ENCODE peak calls at places on chromosome 10, in ten cellular contexts. One of them, this sample, is unnamed.
A peak's percentile ranks its signal among the peaks of the same experiment; 100 is the strongest.

GRCh38 chr10:110326351-110327032 is 21.8 kb upstream of the SMNDC1 start:
- DNase-seq in fibroblast of lung: peak; percentile 82
- DNase-seq in K562: no peak
- DNase-seq in A549: no peak
- DNase-seq in stomach: no peak
- DNase-seq in adrenal gland: no peak
- DNase-seq in AG04450: peak; percentile 59
- DNase-seq in spleen: no peak
- DNase-seq in tibial artery: no peak
- DNase-seq in transverse colon: no peak
- DNase-seq in this sample: no peak

GRCh38 chr10:35432781-35433338 is 96.6 kb downstream of the CCNY start:
- DNase-seq in adrenal gland: no peak
- DNase-seq in A549: no peak
- DNase-seq in spleen: no peak
- DNase-seq in transverse colon: no peak
- DNase-seq in AG04450: no peak
- DNase-seq in fibroblast of lung: no peak
- DNase-seq in tibial artery: no peak
- DNase-seq in stomach: no peak
- DNase-seq in K562: no peak
- DNase-seq in this sample: no peak

GRCh38 chr10:63668081-63668480 is 146.9 kb downstream of the REEP3 start:
- DNase-seq in spleen: no peak
- DNase-seq in tibial artery: no peak
- DNase-seq in K562: no peak
- DNase-seq in transverse colon: no peak
- DNase-seq in AG04450: no peak
- DNase-seq in adrenal gland: no peak
- DNase-seq in A549: no peak
- DNase-seq in fibroblast of lung: peak; percentile 53
- DNase-seq in stomach: no peak
- DNase-seq in this sample: no peak

GRCh38 chr10:31940839-31941653 is 12.4 kb upstream of the ARHGAP12 start:
- DNase-seq in spleen: no peak
- DNase-seq in stomach: peak; percentile 49
- DNase-seq in fibroblast of lung: peak; percentile 86
- DNase-seq in K562: peak; percentile 34
- DNase-seq in tibial artery: no peak
- DNase-seq in A549: peak; percentile 98
- DNase-seq in transverse colon: peak; percentile 40
- DNase-seq in AG04450: peak; percentile 58
- DNase-seq in adrenal gland: peak; percentile 79
- DNase-seq in this sample: no peak

GRCh38 chr10:86218160-86218559 is 148.4 kb downstream of the GRID1 start:
- DNase-seq in AG04450: no peak
- DNase-seq in stomach: no peak
- DNase-seq in spleen: no peak
- DNase-seq in adrenal gland: no peak
- DNase-seq in fibroblast of lung: no peak
- DNase-seq in transverse colon: no peak
- DNase-seq in tibial artery: no peak
- DNase-seq in K562: no peak
- DNase-seq in A549: no peak
- DNase-seq in this sample: peak; percentile 44

GRCh38 chr10:50972591-50972990 is 87.2 kb upstream of the A1CF start:
- DNase-seq in fibroblast of lung: no peak
- DNase-seq in AG04450: no peak
- DNase-seq in tibial artery: no peak
- DNase-seq in stomach: peak; percentile 30
- DNase-seq in spleen: no peak
- DNase-seq in adrenal gland: no peak
- DNase-seq in transverse colon: peak; percentile 65
- DNase-seq in A549: no peak
- DNase-seq in K562: no peak
- DNase-seq in this sample: no peak

GRCh38 chr10:48448796-48449195 is 142.3 kb downstream of the MAPK8 start:
- DNase-seq in K562: peak; percentile 11
- DNase-seq in A549: no peak
- DNase-seq in AG04450: no peak
- DNase-seq in adrenal gland: peak; percentile 34
- DNase-seq in tibial artery: no peak
- DNase-seq in fibroblast of lung: peak; percentile 58
- DNase-seq in spleen: peak; percentile 58
- DNase-seq in stomach: no peak
- DNase-seq in transverse colon: no peak
- DNase-seq in this sample: peak; percentile 22

GRCh38 chr10:59844436-59844835 is 61.9 kb downstream of the CCDC6 start:
- DNase-seq in stomach: no peak
- DNase-seq in fibroblast of lung: no peak
- DNase-seq in transverse colon: no peak
- DNase-seq in adrenal gland: no peak
- DNase-seq in tibial artery: no peak
- DNase-seq in spleen: no peak
- DNase-seq in K562: no peak
- DNase-seq in AG04450: no peak
- DNase-seq in A549: no peak
- DNase-seq in this sample: no peak

GRCh38 chr10:42783181-42783549 is 570 bp downstream of the BMS1 start:
- DNase-seq in transverse colon: peak; percentile 15
- DNase-seq in A549: peak; percentile 28
- DNase-seq in stomach: no peak
- DNase-seq in tibial artery: no peak
- DNase-seq in fibroblast of lung: peak; percentile 35
- DNase-seq in adrenal gland: peak; percentile 75
- DNase-seq in spleen: no peak
- DNase-seq in AG04450: peak; percentile 7
- DNase-seq in K562: peak; percentile 31
- DNase-seq in this sample: no peak

GRCh38 chr10:112456533-112456932 is 9.5 kb downstream of the VTI1A start:
- DNase-seq in A549: no peak
- DNase-seq in tibial artery: no peak
- DNase-seq in spleen: no peak
- DNase-seq in adrenal gland: no peak
- DNase-seq in K562: no peak
- DNase-seq in fibroblast of lung: no peak
- DNase-seq in transverse colon: no peak
- DNase-seq in AG04450: no peak
- DNase-seq in stomach: no peak
- DNase-seq in this sample: no peak

GRCh38 chr10:23064288-23065114 is 30.9 kb upstream of the MSRB2 start:
- DNase-seq in AG04450: no peak
- DNase-seq in fibroblast of lung: no peak
- DNase-seq in A549: no peak
- DNase-seq in stomach: no peak
- DNase-seq in K562: no peak
- DNase-seq in spleen: no peak
- DNase-seq in adrenal gland: no peak
- DNase-seq in transverse colon: no peak
- DNase-seq in tibial artery: no peak
- DNase-seq in this sample: no peak

GRCh38 chr10:131982185-131982756 is 548 bp upstream of the BNIP3 start:
- DNase-seq in K562: peak; percentile 32
- DNase-seq in tibial artery: no peak
- DNase-seq in fibroblast of lung: no peak
- DNase-seq in adrenal gland: no peak
- DNase-seq in A549: no peak
- DNase-seq in AG04450: no peak
- DNase-seq in transverse colon: no peak
- DNase-seq in spleen: no peak
- DNase-seq in stomach: no peak
- DNase-seq in this sample: no peak

GRCh38 chr10:33010132-33011037 is 52.4 kb upstream of the ITGB1 start:
- DNase-seq in transverse colon: no peak
- DNase-seq in spleen: no peak
- DNase-seq in stomach: no peak
- DNase-seq in adrenal gland: no peak
- DNase-seq in fibroblast of lung: peak; percentile 80
- DNase-seq in tibial artery: no peak
- DNase-seq in A549: peak; percentile 98
- DNase-seq in AG04450: peak; percentile 63
- DNase-seq in K562: no peak
- DNase-seq in this sample: no peak

DNA sequence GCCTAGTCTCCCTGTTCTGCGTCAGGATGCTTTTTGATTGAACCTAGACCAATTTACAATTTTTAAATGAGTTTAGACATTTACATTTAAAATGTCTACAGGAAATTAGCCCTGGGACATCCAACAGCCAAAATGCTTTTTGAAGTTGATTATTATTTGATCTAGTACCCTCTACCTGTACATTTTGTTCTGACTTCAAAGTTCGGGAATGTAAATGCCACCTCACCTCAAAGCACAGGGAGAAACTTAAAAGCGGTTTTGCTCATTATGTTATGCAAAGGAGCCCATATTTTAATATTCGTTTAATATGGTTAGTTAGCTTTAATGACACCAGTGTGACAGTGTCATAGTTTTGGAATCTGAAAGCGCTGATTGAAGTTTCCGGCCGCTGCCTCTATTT is 80.1 kb upstream of the FAM204A start:
- DNase-seq in spleen: no peak
- DNase-seq in stomach: no peak
- DNase-seq in AG04450: no peak
- DNase-seq in transverse colon: no peak
- DNase-seq in adrenal gland: no peak
- DNase-seq in K562: no peak
- DNase-seq in fibroblast of lung: no peak
- DNase-seq in tibial artery: no peak
- DNase-seq in A549: no peak
- DNase-seq in this sample: no peak
- H3K27ac ChIP-seq in spleen: no peak overlapping the region
- H3K27ac ChIP-seq in stomach: no peak overlapping the region
- H3K27ac ChIP-seq in AG04450: no peak overlapping the region
- H3K27ac ChIP-seq in transverse colon: no peak overlapping the region
- H3K27ac ChIP-seq in adrenal gland: no peak overlapping the region
- H3K27ac ChIP-seq in K562: no peak overlapping the region
- H3K27ac ChIP-seq in fibroblast of lung: no peak overlapping the region
- H3K27ac ChIP-seq in tibial artery: no peak overlapping the region
- H3K27ac ChIP-seq in A549: no peak overlapping the region
- H3K27ac ChIP-seq in this sample: no peak overlapping the region

DNA sequence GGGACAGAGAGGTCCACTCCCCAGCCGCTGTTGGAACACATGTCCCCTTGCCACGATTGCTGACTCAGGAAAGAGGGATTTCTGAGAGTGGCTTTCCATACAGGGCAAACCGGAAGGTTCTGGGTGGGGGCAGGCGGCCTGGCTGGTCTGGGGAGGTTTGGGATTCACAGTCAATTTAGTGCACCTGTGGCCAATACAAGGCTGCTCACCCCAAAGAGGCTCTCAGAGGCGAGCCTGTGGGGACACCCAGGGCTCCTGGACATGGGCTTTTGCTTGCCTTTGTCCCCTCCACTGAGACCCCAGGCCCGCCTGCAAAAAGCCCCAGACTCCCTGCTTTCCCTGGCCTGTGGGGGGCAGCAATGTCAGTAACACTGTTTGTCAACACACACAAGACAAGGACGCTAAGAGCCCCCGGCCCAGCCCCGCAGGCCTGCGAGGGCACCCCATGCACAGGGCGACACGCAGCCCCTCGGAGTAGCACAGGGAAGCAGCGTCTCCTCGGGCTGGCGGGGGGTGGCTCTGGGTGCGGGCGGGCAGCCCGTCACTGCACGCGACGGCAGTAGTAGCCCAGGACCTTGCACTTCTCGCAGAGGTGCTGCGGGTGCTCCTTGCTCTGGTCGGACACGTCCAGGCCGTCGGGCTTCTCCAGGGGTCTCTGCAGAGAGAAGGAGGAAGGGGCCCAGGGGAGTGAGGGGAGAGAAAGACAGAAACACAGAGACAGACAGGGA is 38.7 kb downstream of the PPIF start:
- DNase-seq in spleen: peak; percentile 72
- DNase-seq in adrenal gland: peak; percentile 46
- DNase-seq in tibial artery: peak; percentile 66
- DNase-seq in transverse colon: no peak
- DNase-seq in A549: no peak
- DNase-seq in fibroblast of lung: no peak
- DNase-seq in K562: peak; percentile 46
- DNase-seq in AG04450: no peak
- DNase-seq in stomach: no peak
- DNase-seq in this sample: peak; percentile 63
- TF ChIP-seq CTCF in spleen: no peak
- TF ChIP-seq CTCF in adrenal gland: no peak
- TF ChIP-seq CTCF in tibial artery: no peak
- TF ChIP-seq CTCF in transverse colon: no peak
- TF ChIP-seq CTCF in A549: no peak
- TF ChIP-seq CTCF in fibroblast of lung: no peak
- TF ChIP-seq CTCF in K562: peak; percentile 37
- TF ChIP-seq CTCF in AG04450: no peak
- TF ChIP-seq CTCF in stomach: no peak
- TF ChIP-seq CTCF in this sample: no peak

GRCh38 chr10:6426317-6426716 is 153.8 kb downstream of the PRKCQ start:
- DNase-seq in A549: no peak
- DNase-seq in K562: no peak
- DNase-seq in stomach: no peak
- DNase-seq in adrenal gland: no peak
- DNase-seq in spleen: no peak
- DNase-seq in fibroblast of lung: no peak
- DNase-seq in tibial artery: no peak
- DNase-seq in transverse colon: no peak
- DNase-seq in AG04450: no peak
- DNase-seq in this sample: no peak

GRCh38 chr10:6427357-6427959 is 152.6 kb downstream of the PRKCQ start:
- DNase-seq in spleen: no peak
- DNase-seq in AG04450: no peak
- DNase-seq in transverse colon: no peak
- DNase-seq in adrenal gland: no peak
- DNase-seq in K562: no peak
- DNase-seq in stomach: no peak
- DNase-seq in tibial artery: no peak
- DNase-seq in fibroblast of lung: no peak
- DNase-seq in A549: no peak
- DNase-seq in this sample: no peak

GRCh38 chr10:6431186-6431585 is 148.9 kb downstream of the PRKCQ start:
- DNase-seq in fibroblast of lung: no peak
- DNase-seq in transverse colon: no peak
- DNase-seq in spleen: no peak
- DNase-seq in AG04450: no peak
- DNase-seq in A549: no peak
- DNase-seq in K562: no peak
- DNase-seq in adrenal gland: no peak
- DNase-seq in tibial artery: no peak
- DNase-seq in stomach: no peak
- DNase-seq in this sample: no peak

GRCh38 chr10:6430581-6430980 is 149.5 kb downstream of the PRKCQ start:
- DNase-seq in fibroblast of lung: no peak
- DNase-seq in adrenal gland: no peak
- DNase-seq in A549: no peak
- DNase-seq in K562: no peak
- DNase-seq in transverse colon: no peak
- DNase-seq in AG04450: no peak
- DNase-seq in tibial artery: no peak
- DNase-seq in spleen: no peak
- DNase-seq in stomach: no peak
- DNase-seq in this sample: no peak

GRCh38 chr10:6431861-6432260 is 148.2 kb downstream of the PRKCQ start:
- DNase-seq in adrenal gland: no peak
- DNase-seq in fibroblast of lung: no peak
- DNase-seq in tibial artery: no peak
- DNase-seq in A549: no peak
- DNase-seq in transverse colon: no peak
- DNase-seq in K562: no peak
- DNase-seq in spleen: no peak
- DNase-seq in AG04450: no peak
- DNase-seq in stomach: no peak
- DNase-seq in this sample: no peak
- H3K27ac ChIP-seq in adrenal gland: no peak overlapping the region
- H3K27ac ChIP-seq in fibroblast of lung: no peak overlapping the region
- H3K27ac ChIP-seq in tibial artery: no peak overlapping the region
- H3K27ac ChIP-seq in A549: no peak overlapping the region
- H3K27ac ChIP-seq in transverse colon: no peak overlapping the region
- H3K27ac ChIP-seq in K562: no peak overlapping the region
- H3K27ac ChIP-seq in spleen: no peak overlapping the region
- H3K27ac ChIP-seq in AG04450: no peak overlapping the region
- H3K27ac ChIP-seq in stomach: no peak overlapping the region
- H3K27ac ChIP-seq in this sample: peak overlapping the region; percentile 29

GRCh38 chr10:58641095-58641531 is 128.4 kb downstream of the BICC1 start:
- DNase-seq in A549: peak; percentile 94
- DNase-seq in K562: no peak
- DNase-seq in tibial artery: no peak
- DNase-seq in stomach: no peak
- DNase-seq in AG04450: peak; percentile 87
- DNase-seq in transverse colon: no peak
- DNase-seq in adrenal gland: no peak
- DNase-seq in fibroblast of lung: peak; percentile 88
- DNase-seq in spleen: no peak
- DNase-seq in this sample: no peak
- TF ChIP-seq CTCF in A549: peak; percentile 78
- TF ChIP-seq CTCF in K562: peak; percentile 19
- TF ChIP-seq CTCF in tibial artery: no peak
- TF ChIP-seq CTCF in stomach: no peak
- TF ChIP-seq CTCF in AG04450: peak; percentile 39
- TF ChIP-seq CTCF in transverse colon: no peak
- TF ChIP-seq CTCF in adrenal gland: no peak
- TF ChIP-seq CTCF in fibroblast of lung: peak; percentile 31
- TF ChIP-seq CTCF in spleen: no peak
- TF ChIP-seq CTCF in this sample: no peak